ENCODE peak calls at places on chromosome 7, in seven cellular contexts. W, L, P, M, D, T and R are unnamed samples.

GRCh38 chr7:142033154-142033553 is 37.5 kb downstream of the MGAM start:
- DNase-seq in L (no peak), W (no peak), D (no peak), P (no peak), T (no peak), M (no peak), R (no peak)

GRCh38 chr7:69630292-69630691 is 32.0 kb downstream of the AUTS2 start:
- DNase-seq in W (no peak), L (no peak), M (no peak), P (no peak), D (no peak), T (no peak), R (no peak)

GRCh38 chr7:30390872-30391646 is 87.5 kb downstream of the NOD1 start:
- DNase-seq in D (no peak), M (no peak), P (no peak), T (no peak), L (no peak), W (no peak), R (no peak)

GRCh38 chr7:73681031-73681430 is 2.2 kb downstream of the DNAJC30 start:
- DNase-seq in L (no peak), W (no peak), D (no peak), T (no peak), P (no peak), M (no peak), R (no peak)

GRCh38 chr7:2909043-2909442 is 64.9 kb upstream of the GNA12 start:
- DNase-seq in D (no peak), P (no peak), T (no peak), M (no peak), L (no peak), W (no peak), R (no peak)

GRCh38 chr7:55588379-55588699 is 16.0 kb upstream of the VOPP1 start:
- DNase-seq in W (peak), M (no peak), P (no peak), D (no peak), T (no peak), L (no peak), R (no peak)

GRCh38 chr7:149422065-149422913 is 38.6 kb downstream of the ZNF777 start:
- DNase-seq in P (peak), T (peak), W (peak), M (peak), L (peak), D (peak), R (peak)

GRCh38 chr7:80135306-80136104 is 874 bp downstream of the GNAI1 start:
- DNase-seq in L (no peak), P (no peak), T (no peak), M (no peak), D (no peak), W (no peak), R (peak)

GRCh38 chr7:3897430-3898385 is 596.7 kb downstream of the SDK1 start:
- DNase-seq in M (no peak), W (peak), T (peak), P (peak), D (no peak), L (peak), R (peak)

GRCh38 chr7:132193898-132194297 is 382.4 kb downstream of the PLXNA4 start:
- DNase-seq in D (no peak), T (no peak), L (no peak), P (no peak), W (no peak), M (no peak), R (no peak)

GRCh38 chr7:7687800-7688199 is 30.6 kb downstream of the RPA3 start:
- DNase-seq in D (no peak), W (no peak), L (no peak), M (no peak), T (no peak), P (no peak), R (no peak)

GRCh38 chr7:155344618-155345433 is 47.1 kb downstream of the INSIG1 start:
- DNase-seq in M (no peak), P (peak), T (peak), D (peak), W (peak), L (peak), R (peak)

GRCh38 chr7:151539055-151539714 is 19.5 kb upstream of the RHEB start:
- DNase-seq in W (no peak), M (no peak), L (no peak), D (no peak), T (peak), P (no peak), R (no peak)

GRCh38 chr7:132683967-132684690 is 107.9 kb upstream of the PLXNA4 start:
- DNase-seq in T (no peak), D (no peak), P (no peak), W (no peak), L (no peak), M (no peak), R (no peak)

GRCh38 chr7:96910484-96910883 is 94.9 kb upstream of the DLX6 start:
- DNase-seq in W (no peak), L (no peak), M (no peak), P (peak), T (no peak), D (no peak), R (no peak)

GRCh38 chr7:103628742-103629141 is 182.7 kb upstream of the SLC26A5 start:
- DNase-seq in T (no peak), M (no peak), L (no peak), W (no peak), P (no peak), D (no peak), R (no peak)

GRCh38 chr7:102471791-102472125 is 7.0 kb downstream of the POLR2J start:
- DNase-seq in L (no peak), W (no peak), P (no peak), D (no peak), T (no peak), M (no peak), R (no peak)

GRCh38 chr7:106599343-106599698 is 61.6 kb downstream of the CCDC71L start:
- DNase-seq in D (no peak), M (no peak), W (no peak), T (no peak), P (no peak), L (no peak), R (no peak)

GRCh38 chr7:155692317-155692716 is 47.9 kb downstream of the RBM33 start:
- DNase-seq in M (no peak), T (no peak), P (peak), W (no peak), D (no peak), L (no peak), R (no peak)

GRCh38 chr7:69787736-69788431 is 189.6 kb downstream of the AUTS2 start:
- DNase-seq in M (no peak), D (no peak), T (no peak), W (no peak), L (no peak), P (no peak), R (no peak)

GRCh38 chr7:31487071-31487470 is 26.8 kb upstream of the ITPRID1 start:
- DNase-seq in T (no peak), P (no peak), D (no peak), W (no peak), M (no peak), L (no peak), R (no peak)

GRCh38 chr7:107167483-107168232 is 1.1 kb upstream of the HBP1 start:
- DNase-seq in P (peak), T (peak), M (no peak), L (peak), W (peak), D (no peak), R (peak)

GRCh38 chr7:136549756-136550155 is 318.7 kb upstream of the CHRM2 start:
- DNase-seq in M (no peak), D (no peak), T (no peak), W (no peak), L (no peak), P (no peak), R (no peak)

GRCh38 chr7:135757719-135758411 is 9.3 kb upstream of the FAM180A start:
- DNase-seq in P (no peak), M (no peak), L (no peak), W (no peak), T (no peak), D (no peak), R (no peak)

GRCh38 chr7:37369904-37370303 is 78.8 kb downstream of the ELMO1 start:
- DNase-seq in T (no peak), P (no peak), W (no peak), L (no peak), D (no peak), M (no peak), R (peak)

GRCh38 chr7:123769371-123769770 is 20.6 kb upstream of the WASL start:
- DNase-seq in L (peak), W (no peak), M (no peak), D (no peak), P (peak), T (no peak), R (no peak)

GRCh38 chr7:140697447-140698143 is 1.1 kb downstream of the NDUFB2 start:
- DNase-seq in W (no peak), D (peak), P (no peak), L (no peak), T (no peak), M (no peak), R (no peak)

GRCh38 chr7:152513861-152514770 is 78.3 kb upstream of the KMT2C start:
- DNase-seq in P (no peak), D (no peak), M (no peak), W (no peak), T (no peak), L (no peak), R (no peak)

GRCh38 chr7:46764100-46764941 is 817.6 kb downstream of the TNS3 start:
- DNase-seq in T (no peak), P (no peak), D (no peak), M (peak), L (peak), W (no peak), R (no peak)

GRCh38 chr7:117048114-117048853 is 95.0 kb downstream of the ST7 start:
- DNase-seq in P (no peak), D (no peak), M (no peak), W (no peak), L (no peak), T (no peak), R (no peak)

GRCh38 chr7:145151651-145152050 is 315.8 kb upstream of the TPK1 start:
- DNase-seq in W (no peak), T (no peak), M (no peak), P (no peak), D (no peak), L (no peak), R (no peak)

GRCh38 chr7:101302641-101303101 is 18.9 kb downstream of the IFT22 start:
- DNase-seq in W (no peak), D (peak), P (no peak), L (no peak), M (no peak), T (peak), R (no peak)
- TF ChIP-seq YY1 in W (no peak), D (peak), P (no peak), L (no peak), M (no peak), T (no peak), R (no peak)

GRCh38 chr7:41005381-41005901 is 697.4 kb downstream of the INHBA start:
- DNase-seq in P (no peak), D (no peak), T (no peak), M (no peak), L (no peak), W (no peak), R (no peak)
- TF ChIP-seq YY1 in P (no peak), D (no peak), T (no peak), M (no peak), L (no peak), W (no peak), R (no peak)

DNA sequence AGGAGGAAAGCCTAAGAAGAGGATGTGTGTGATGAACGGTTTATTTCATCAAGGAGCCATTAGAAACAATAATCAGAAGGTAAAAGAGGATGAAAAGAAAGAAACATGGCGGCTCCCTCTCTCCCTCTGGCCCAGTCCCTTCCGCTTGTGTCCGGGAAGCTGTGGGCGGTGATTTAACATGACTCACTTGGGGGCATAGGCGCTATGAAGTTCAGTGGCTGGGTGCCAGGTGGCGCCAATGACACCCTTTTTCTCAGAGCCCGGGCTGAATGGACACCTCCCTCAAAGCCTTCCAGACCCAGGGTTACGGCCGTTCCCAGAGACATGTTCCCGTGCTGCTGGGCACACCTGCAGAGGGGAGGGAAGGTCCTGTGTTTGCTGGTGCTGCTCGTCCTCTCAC is 244.0 kb downstream of the SKAP2 start:
- DNase-seq in T (no peak), L (peak), W (peak), D (peak), P (peak), M (no peak), R (peak)
- TF ChIP-seq YY1 in T (no peak), L (peak), W (peak), D (peak), P (peak), M (no peak), R (no peak)

GRCh38 chr7:129498021-129498420 is 4.3 kb upstream of the SMKR1 start:
- DNase-seq in W (no peak), D (no peak), P (no peak), M (no peak), L (no peak), T (no peak), R (no peak)

GRCh38 chr7:129499915-129500463 is 2.3 kb upstream of the SMKR1 start:
- DNase-seq in M (peak), T (no peak), W (no peak), P (no peak), L (no peak), D (no peak), R (no peak)

GRCh38 chr7:129501760-129502707 is at the start of gene SMKR1:
- DNase-seq in D (peak), M (peak), L (peak), T (peak), W (peak), P (no peak), R (no peak)

GRCh38 chr7:129503725-129504124 is 1.4 kb downstream of the SMKR1 start:
- DNase-seq in T (no peak), D (no peak), L (no peak), P (no peak), W (no peak), M (no peak), R (no peak)

DNA sequence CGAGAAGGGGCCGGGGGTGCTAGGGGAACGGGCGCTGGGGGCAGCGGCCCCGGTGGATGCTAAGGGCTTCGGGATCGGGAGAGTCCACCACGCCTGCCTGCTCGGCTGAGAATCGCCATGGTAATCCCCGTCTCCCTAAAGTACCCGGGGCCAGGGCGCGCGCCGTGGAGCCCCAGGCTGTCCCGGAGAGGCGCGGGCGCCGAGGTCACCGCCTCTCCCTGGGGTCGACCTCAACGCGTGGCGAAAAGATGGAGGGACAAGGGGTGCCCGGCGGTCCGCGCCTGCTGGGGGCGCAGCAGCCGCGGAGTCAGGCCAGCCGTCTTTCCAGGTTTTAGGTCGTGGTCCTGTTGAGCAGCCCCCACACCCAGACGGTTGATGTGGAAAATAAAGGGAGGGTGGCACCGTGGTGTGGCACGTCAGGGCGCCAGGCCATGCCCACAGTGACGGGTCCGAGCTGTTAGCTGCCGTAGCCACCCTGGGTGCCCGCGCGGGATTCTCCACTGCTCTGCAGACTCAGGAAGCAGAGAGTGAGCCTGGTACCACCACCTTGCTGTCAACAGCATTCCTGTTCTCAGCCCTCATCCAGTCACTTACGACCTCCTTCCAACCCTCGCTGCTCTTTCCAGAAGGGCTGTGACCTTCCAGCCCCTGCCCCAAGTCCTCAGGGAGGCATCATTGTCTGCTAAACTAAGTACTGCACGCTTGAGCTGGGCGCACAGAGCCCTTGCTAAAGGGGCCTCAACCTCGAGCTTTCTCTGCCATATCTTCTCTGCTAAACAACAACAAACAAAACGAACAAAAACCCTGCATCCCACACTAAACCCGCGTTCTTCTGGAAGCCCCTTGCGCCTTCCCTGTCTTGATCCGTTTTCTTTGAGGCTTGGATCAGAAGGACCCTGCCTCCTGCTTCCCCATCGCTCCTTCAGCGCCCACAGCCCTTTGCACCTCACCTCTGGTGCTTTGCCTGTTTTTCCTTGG is 666 bp downstream of the SMKR1 start:
- DNase-seq in T (peak), D (peak), W (no peak), M (no peak), P (no peak), L (no peak), R (no peak)
- TF ChIP-seq YY1 in T (no peak), D (peak), W (no peak), M (no peak), P (no peak), L (no peak), R (no peak)